ENCODE peak calls at places on chromosomes 4 and X, in five cellular contexts. G is left ventricle myocardium inferior, L is iPS-NIHi11, X is ELR, U is HuH-7. H is an unnamed sample.
A peak's percentile ranks its signal among the peaks of the same experiment; 100 is the strongest.

GRCh38 chrX:132226169-132226568 is 6.9 kb upstream of the RAP2C start:
- DNase-seq in G (no peak), L (no peak), X (peak; percentile 14), U (no peak), H (no peak)

GRCh38 chrX:130857207-130857606 is 45.8 kb downstream of the ENOX2 start:
- DNase-seq in G (no peak), L (no peak), X (no peak), U (no peak), H (no peak)

GRCh38 chrX:42752730-42753129 is 25.2 kb downstream of the PPP1R2C start:
- DNase-seq in G (no peak), L (peak; percentile 29), X (no peak), U (no peak), H (no peak)

GRCh38 chr4:101651778-101652177 is 138.8 kb upstream of the BANK1 start:
- DNase-seq in G (peak; percentile 26), L (no peak), X (no peak), U (no peak), H (no peak)

GRCh38 chr4:171279131-171279530 is 534.1 kb upstream of the GALNTL6 start:
- DNase-seq in G (no peak), L (no peak), X (peak; percentile 64), U (no peak), H (no peak)

GRCh38 chr4:75686346-75686745 is 13.1 kb upstream of the G3BP2 start:
- DNase-seq in G (no peak), L (no peak), X (no peak), U (no peak), H (no peak)

GRCh38 chr4:174764105-174764729 is 64.8 kb downstream of the GLRA3 start:
- DNase-seq in G (no peak), L (peak; percentile 44), X (peak; percentile 63), U (peak; percentile 14), H (peak; percentile 14)

GRCh38 chr4:84401669-84402068 is 97.4 kb downstream of the NKX6-1 start:
- DNase-seq in G (no peak), L (peak; percentile 33), X (no peak), U (no peak), H (no peak)

GRCh38 chr4:12138478-12138877 is 709.8 kb upstream of the HS3ST1 start:
- DNase-seq in G (no peak), L (no peak), X (no peak), U (no peak), H (no peak)

GRCh38 chr4:10715696-10716095 is 31.1 kb upstream of the CLNK start:
- DNase-seq in G (no peak), L (no peak), X (peak; percentile 13), U (no peak), H (no peak)

GRCh38 chr4:103018391-103019318 is 850 bp downstream of the SLC9B1 start:
- DNase-seq in G (no peak), L (peak; percentile 16), X (peak; percentile 39), U (peak; percentile 9), H (no peak)

GRCh38 chr4:112514079-112514448 is 1.9 kb downstream of the NEUROG2 start:
- DNase-seq in G (no peak), L (no peak), X (no peak), U (no peak), H (no peak)

GRCh38 chrX:22652596-22652995 is 347.2 kb upstream of the DDX53 start:
- DNase-seq in G (no peak), L (peak; percentile 65), X (peak; percentile 18), U (peak; percentile 25), H (no peak)

GRCh38 chr4:139389102-139389501 is 64.8 kb upstream of the RAB33B start:
- DNase-seq in G (no peak), L (no peak), X (no peak), U (no peak), H (no peak)

GRCh38 chr4:12562016-12562415 is 922.1 kb downstream of the RAB28 start:
- DNase-seq in G (no peak), L (no peak), X (no peak), U (no peak), H (no peak)

GRCh38 chr4:140296871-140297570 is 76.4 kb upstream of the SCOC start:
- DNase-seq in G (no peak), L (peak; percentile 27), X (peak; percentile 52), U (no peak), H (peak; percentile 54)

GRCh38 chrX:590666-591065 is 39.9 kb upstream of the SHOX start:
- DNase-seq in G (no peak), L (no peak), X (no peak), U (no peak), H (no peak)

GRCh38 chr4:161990721-161991120 is 173.1 kb downstream of the FSTL5 start:
- DNase-seq in G (no peak), L (no peak), X (no peak), U (no peak), H (peak; percentile 69)

GRCh38 chrX:152926279-152926678 is 28.4 kb downstream of the ZNF185 start:
- DNase-seq in G (no peak), L (peak; percentile 74), X (peak; percentile 87), U (peak; percentile 56), H (peak; percentile 68)

GRCh38 chr4:75327804-75328512 is 186.2 kb downstream of the RCHY1 start:
- DNase-seq in G (no peak), L (no peak), X (no peak), U (no peak), H (no peak)

GRCh38 chr4:112296949-112297483 is at the start of gene ALPK1:
- DNase-seq in G (no peak), L (peak; percentile 52), X (peak; percentile 86), U (no peak), H (peak; percentile 84)

GRCh38 chr4:176660561-176660960 is 132.2 kb downstream of the VEGFC start:
- DNase-seq in G (no peak), L (peak; percentile 12), X (peak; percentile 42), U (no peak), H (no peak)

GRCh38 chr4:53987761-53988171 is 76.6 kb downstream of the CHIC2 start:
- DNase-seq in G (no peak), L (no peak), X (peak; percentile 79), U (no peak), H (peak; percentile 88)

GRCh38 chrX:123756320-123756719 is 23.5 kb upstream of the THOC2 start:
- DNase-seq in G (no peak), L (no peak), X (peak; percentile 5), U (no peak), H (no peak)

GRCh38 chr4:48296330-48296729 is 26.7 kb upstream of the TEC start:
- DNase-seq in G (no peak), L (no peak), X (no peak), U (no peak), H (no peak)

H was measured in mammary epithelial cell.